ENCODE peak calls at places on chromosomes 4 and X, in six cellular contexts. J, I, A, P, Y and U are unnamed samples.

GRCh38 chrX:53379008-53379710 is 43.3 kb downstream of the SMC1A start:
- DNase-seq in J (no peak), I (no peak), A (no peak), P (no peak), Y (no peak), U (no peak)

GRCh38 chr4:632926-633325 is 7.6 kb downstream of the PDE6B start:
- DNase-seq in J (no peak), I (no peak), A (no peak), P (no peak), Y (peak; percentile 13), U (no peak)

GRCh38 chr4:7062816-7063215 is 5.0 kb downstream of the GRPEL1 start:
- DNase-seq in J (no peak), I (no peak), A (no peak), P (no peak), Y (no peak), U (no peak)

GRCh38 chr4:801436-802124 is 24.3 kb downstream of the CPLX1 start:
- DNase-seq in J (no peak), I (no peak), A (no peak), P (no peak), Y (no peak), U (no peak)

GRCh38 chrX:38221391-38221929 is 789 bp upstream of the SRPX start:
- DNase-seq in J (no peak), I (no peak), A (peak; percentile 70), P (no peak), Y (no peak), U (no peak)

GRCh38 chrX:12767856-12768255 is 23.4 kb upstream of the PRPS2 start:
- DNase-seq in J (no peak), I (no peak), A (no peak), P (no peak), Y (no peak), U (no peak)

GRCh38 chr4:44016582-44017421 is 431.8 kb downstream of the KCTD8 start:
- DNase-seq in J (peak; percentile 23), I (no peak), A (peak; percentile 1), P (no peak), Y (peak; percentile 5), U (no peak)

GRCh38 chrX:23820235-23820782 is 37.3 kb downstream of the SAT1 start:
- DNase-seq in J (no peak), I (no peak), A (no peak), P (no peak), Y (peak; percentile 57), U (no peak)

GRCh38 chr4:81466841-81467671 is 4.7 kb downstream of the RASGEF1B start:
- DNase-seq in J (peak; percentile 66), I (peak; percentile 47), A (peak; percentile 70), P (peak; percentile 73), Y (peak; percentile 99), U (peak; percentile 82)

GRCh38 chrX:74420194-74421035 is 878 bp upstream of the SLC16A2 start:
- DNase-seq in J (peak; percentile 48), I (peak; percentile 76), A (peak; percentile 57), P (peak; percentile 68), Y (peak; percentile 61), U (peak; percentile 48)

GRCh38 chrX:24672701-24673190 is 21.0 kb upstream of the POLA1 start:
- DNase-seq in J (no peak), I (no peak), A (no peak), P (no peak), Y (peak; percentile 49), U (peak; percentile 32)

GRCh38 chr4:69910016-69910782 is 20.7 kb upstream of the CSN1S1 start:
- DNase-seq in J (peak; percentile 21), I (no peak), A (peak; percentile 23), P (no peak), Y (peak; percentile 49), U (no peak)

GRCh38 chrX:18899796-18900380 is 84.0 kb downstream of the PHKA2 start:
- DNase-seq in J (no peak), I (peak; percentile 50), A (peak; percentile 25), P (no peak), Y (peak; percentile 70), U (no peak)

DNA sequence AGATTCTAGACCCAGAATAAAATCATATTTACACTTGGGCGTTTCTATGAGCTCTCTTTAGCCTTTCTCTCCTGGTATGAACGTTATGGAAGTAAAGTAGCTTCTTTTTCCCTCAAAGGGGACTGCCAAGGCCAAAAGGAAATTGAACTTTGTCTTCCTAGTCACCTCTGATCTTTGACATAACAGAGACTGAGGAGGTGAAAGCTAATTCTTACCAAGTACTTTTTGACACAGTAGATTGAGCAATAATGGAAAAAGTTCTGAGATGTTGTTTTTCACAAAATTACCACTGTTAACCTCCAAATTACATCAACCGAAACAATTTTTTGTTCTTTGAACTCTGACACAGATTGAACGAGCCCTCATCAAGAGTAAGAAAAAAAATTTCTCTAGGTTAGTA is 318.4 kb downstream of the TEX13A start:
- DNase-seq in J (no peak), I (no peak), A (no peak), P (no peak), Y (no peak), U (no peak)
- H3K14ac ChIP-seq in J (no peak overlapping the region), I (no peak overlapping the region), A (no peak overlapping the region), P (no peak overlapping the region), Y (no peak overlapping the region), U (no peak overlapping the region)

GRCh38 chr4:173169428-173170209 is 1.0 kb downstream of the GALNT7 start:
- DNase-seq in J (peak; percentile 62), I (peak; percentile 64), A (peak; percentile 73), P (peak; percentile 75), Y (peak; percentile 71), U (peak; percentile 70)
- H3K9ac ChIP-seq in J (peak overlapping the region; percentile 31), I (peak overlapping the region; percentile 43), A (peak overlapping the region; percentile 90), P (peak overlapping the region; percentile 74), Y (peak overlapping the region; percentile 54), U (peak overlapping the region; percentile 95)

GRCh38 chrX:70042399-70043371 is 7.1 kb downstream of the AWAT2 start:
- DNase-seq in J (peak; percentile 42), I (no peak), A (no peak), P (no peak), Y (peak; percentile 10), U (no peak)

GRCh38 chrX:70041993-70042392 is 7.7 kb downstream of the AWAT2 start:
- DNase-seq in J (no peak), I (no peak), A (no peak), P (no peak), Y (no peak), U (no peak)

GRCh38 chrX:70038515-70038914 is 11.2 kb downstream of the AWAT2 start:
- DNase-seq in J (no peak), I (no peak), A (no peak), P (no peak), Y (no peak), U (no peak)

GRCh38 chrX:70038951-70039350 is 10.8 kb downstream of the AWAT2 start:
- DNase-seq in J (no peak), I (no peak), A (no peak), P (no peak), Y (no peak), U (no peak)

DNA sequence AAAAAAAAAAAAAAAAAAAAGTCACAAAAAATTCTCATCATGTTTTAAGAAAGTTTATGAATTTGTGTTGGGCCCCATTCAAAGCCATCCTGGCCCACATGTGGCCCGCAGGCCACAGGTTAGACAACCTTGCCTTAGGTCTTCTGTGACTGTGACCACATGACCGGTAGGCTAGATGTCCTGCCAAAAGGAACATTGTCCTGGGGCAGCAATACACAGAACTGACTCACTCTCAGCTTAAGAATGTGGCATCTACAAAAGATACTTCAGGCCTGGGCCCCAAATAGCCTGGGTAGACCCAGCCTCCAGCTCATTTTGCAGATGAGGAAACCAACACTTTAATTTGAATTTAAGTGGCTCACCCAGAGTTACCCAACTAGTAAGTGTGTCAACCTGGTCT is 10.0 kb downstream of the AWAT2 start:
- DNase-seq in J (no peak), I (no peak), A (no peak), P (no peak), Y (peak; percentile 18), U (no peak)
- H3K14ac ChIP-seq in J (no peak overlapping the region), I (no peak overlapping the region), A (no peak overlapping the region), P (no peak overlapping the region), Y (no peak overlapping the region), U (no peak overlapping the region)

GRCh38 chrX:67546496-67547423 is 2.9 kb downstream of the AR start:
- DNase-seq in J (no peak), I (peak; percentile 29), A (peak; percentile 26), P (peak; percentile 44), Y (no peak), U (no peak)

GRCh38 chrX:67544281-67544680 is 460 bp downstream of the AR start:
- DNase-seq in J (no peak), I (peak; percentile 41), A (peak; percentile 38), P (no peak), Y (no peak), U (peak; percentile 17)

GRCh38 chrX:67544871-67545771 is 1.3 kb downstream of the AR start:
- DNase-seq in J (peak; percentile 22), I (peak; percentile 33), A (peak; percentile 79), P (peak; percentile 51), Y (no peak), U (peak; percentile 15)

GRCh38 chrX:67543818-67544217 is at the start of gene AR:
- DNase-seq in J (peak; percentile 28), I (peak; percentile 85), A (peak; percentile 79), P (peak; percentile 74), Y (peak; percentile 7), U (peak; percentile 62)

GRCh38 chrX:67545772-67546495 is 2.1 kb downstream of the AR start:
- DNase-seq in J (no peak), I (peak; percentile 34), A (peak; percentile 51), P (peak; percentile 50), Y (no peak), U (peak; percentile 8)
- H3K9ac ChIP-seq in J (no peak overlapping the region), I (no peak overlapping the region), A (peak overlapping the region; percentile 57), P (peak overlapping the region; percentile 22), Y (no peak overlapping the region), U (peak overlapping the region; percentile 86)

GRCh38 chr4:168562021-168562691 is 65.3 kb downstream of the PALLD start:
- DNase-seq in J (peak; percentile 64), I (no peak), A (no peak), P (no peak), Y (peak; percentile 52), U (no peak)
- H3K14ac ChIP-seq in J (peak overlapping the region; percentile 36), I (no peak overlapping the region), A (no peak overlapping the region), P (no peak overlapping the region), Y (no peak overlapping the region), U (no peak overlapping the region)

GRCh38 chrX:154097003-154097596 is 417 bp downstream of the MECP2 start:
- DNase-seq in J (peak; percentile 51), I (peak; percentile 49), A (peak; percentile 77), P (peak; percentile 67), Y (peak; percentile 43), U (peak; percentile 75)

GRCh38 chrX:154092371-154092770 is 5.1 kb downstream of the MECP2 start:
- DNase-seq in J (no peak), I (no peak), A (no peak), P (no peak), Y (no peak), U (no peak)

GRCh38 chrX:154096140-154097002 is 1.1 kb downstream of the MECP2 start:
- DNase-seq in J (peak; percentile 43), I (no peak), A (peak; percentile 24), P (no peak), Y (no peak), U (no peak)

GRCh38 chrX:154093965-154094364 is 3.6 kb downstream of the MECP2 start:
- DNase-seq in J (no peak), I (peak; percentile 30), A (no peak), P (no peak), Y (no peak), U (no peak)

DNA sequence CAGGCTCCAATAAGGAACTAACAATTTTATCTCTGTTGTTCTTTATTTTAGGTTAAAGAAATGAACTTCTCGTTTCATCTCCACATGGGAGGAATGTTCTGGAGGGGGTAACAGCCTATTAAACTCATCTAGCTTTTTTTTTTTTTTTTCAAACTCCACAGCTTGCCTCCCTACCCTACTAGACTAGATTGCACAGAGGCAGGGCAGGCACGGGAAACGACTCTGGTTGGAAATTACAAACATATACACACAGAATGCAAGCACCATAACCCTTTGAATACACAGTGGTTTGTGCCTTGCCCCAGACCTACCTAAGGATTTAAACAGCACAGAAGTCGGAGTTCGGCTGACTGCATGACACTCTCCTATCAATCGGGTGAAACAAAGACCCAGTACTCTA is 2.7 kb downstream of the MECP2 start:
- DNase-seq in J (no peak), I (no peak), A (no peak), P (no peak), Y (no peak), U (no peak)
- H3K9ac ChIP-seq in J (no peak overlapping the region), I (no peak overlapping the region), A (peak overlapping the region; percentile 95), P (no peak overlapping the region), Y (no peak overlapping the region), U (no peak overlapping the region)